ENCODE peak calls at places on chromosomes 3 and 15, in six cellular contexts. One of them, this sample, is unnamed. For H3F3A, the result is how much of the 10 kb centered on the place peaks cover.

GRCh38 chr15:89652666-89653065 is 2.6 kb downstream of the KIF7 start:
- DNase-seq in SK-N-SH: no peak
- DNase-seq in GM23338: no peak
- DNase-seq in neural progenitor cell: no peak
- DNase-seq in GM23248: no peak
- DNase-seq in PC-3: no peak
- DNase-seq in this sample: no peak

GRCh38 chr15:95680693-95681092 is 649.8 kb upstream of the NR2F2 start:
- DNase-seq in SK-N-SH: no peak
- DNase-seq in GM23338: no peak
- DNase-seq in neural progenitor cell: no peak
- DNase-seq in GM23248: no peak
- DNase-seq in PC-3: no peak
- DNase-seq in this sample: no peak

GRCh38 chr15:69265347-69265955 is 33.3 kb upstream of the PAQR5 start:
- DNase-seq in SK-N-SH: no peak
- DNase-seq in GM23338: peak
- DNase-seq in neural progenitor cell: peak
- DNase-seq in GM23248: peak
- DNase-seq in PC-3: peak
- DNase-seq in this sample: no peak

GRCh38 chr15:87219650-87220615 is 1036.6 kb downstream of the NTRK3 start:
- DNase-seq in SK-N-SH: no peak
- DNase-seq in GM23338: no peak
- DNase-seq in neural progenitor cell: no peak
- DNase-seq in GM23248: no peak
- DNase-seq in PC-3: peak
- DNase-seq in this sample: peak

GRCh38 chr3:38029400-38030125 is at the start of gene PLCD1:
- DNase-seq in SK-N-SH: peak
- DNase-seq in GM23338: peak
- DNase-seq in neural progenitor cell: peak
- DNase-seq in GM23248: peak
- DNase-seq in PC-3: no peak
- DNase-seq in this sample: no peak

GRCh38 chr3:89025185-89025584 is 82.2 kb upstream of the EPHA3 start:
- DNase-seq in SK-N-SH: no peak
- DNase-seq in GM23338: no peak
- DNase-seq in neural progenitor cell: peak
- DNase-seq in GM23248: peak
- DNase-seq in PC-3: peak
- DNase-seq in this sample: no peak

GRCh38 chr3:161508852-161509477 is 12.4 kb downstream of the OTOL1 start:
- DNase-seq in SK-N-SH: peak
- DNase-seq in GM23338: peak
- DNase-seq in neural progenitor cell: no peak
- DNase-seq in GM23248: peak
- DNase-seq in PC-3: peak
- DNase-seq in this sample: no peak

GRCh38 chr3:16427309-16427965 is 86.1 kb downstream of the RFTN1 start:
- DNase-seq in SK-N-SH: no peak
- DNase-seq in GM23338: no peak
- DNase-seq in neural progenitor cell: no peak
- DNase-seq in GM23248: peak
- DNase-seq in PC-3: peak
- DNase-seq in this sample: no peak

GRCh38 chr3:159191454-159191853 is 389.6 kb downstream of the MFSD1 start:
- DNase-seq in SK-N-SH: no peak
- DNase-seq in GM23338: no peak
- DNase-seq in neural progenitor cell: no peak
- DNase-seq in GM23248: peak
- DNase-seq in PC-3: peak
- DNase-seq in this sample: peak

GRCh38 chr3:124092811-124093210 is 100.9 kb upstream of the ROPN1 start:
- DNase-seq in SK-N-SH: no peak
- DNase-seq in GM23338: peak
- DNase-seq in neural progenitor cell: no peak
- DNase-seq in GM23248: no peak
- DNase-seq in PC-3: no peak
- DNase-seq in this sample: no peak

GRCh38 chr3:142925140-142925539 is 36.3 kb upstream of the PCOLCE2 start:
- DNase-seq in SK-N-SH: no peak
- DNase-seq in GM23338: no peak
- DNase-seq in neural progenitor cell: no peak
- DNase-seq in GM23248: no peak
- DNase-seq in PC-3: no peak
- DNase-seq in this sample: no peak

GRCh38 chr3:61564405-61565059 is 3.2 kb downstream of the PTPRG start:
- DNase-seq in SK-N-SH: peak
- DNase-seq in GM23338: peak
- DNase-seq in neural progenitor cell: peak
- DNase-seq in GM23248: peak
- DNase-seq in PC-3: no peak
- DNase-seq in this sample: peak

GRCh38 chr15:57323806-57324589 is 52.3 kb upstream of the CGNL1 start:
- DNase-seq in SK-N-SH: peak
- DNase-seq in GM23338: peak
- DNase-seq in neural progenitor cell: peak
- DNase-seq in GM23248: no peak
- DNase-seq in PC-3: peak
- DNase-seq in this sample: peak

GRCh38 chr3:181700168-181701087 is 11.3 kb upstream of the SOX2 start:
- DNase-seq in SK-N-SH: peak
- DNase-seq in GM23338: peak
- DNase-seq in neural progenitor cell: peak
- DNase-seq in GM23248: peak
- DNase-seq in PC-3: peak
- DNase-seq in this sample: peak

GRCh38 chr3:114221165-114221880 is 16.1 kb downstream of the ZNF80 start:
- DNase-seq in SK-N-SH: no peak
- DNase-seq in GM23338: no peak
- DNase-seq in neural progenitor cell: no peak
- DNase-seq in GM23248: no peak
- DNase-seq in PC-3: no peak
- DNase-seq in this sample: no peak

GRCh38 chr3:99602183-99602582 is 36.2 kb upstream of the COL8A1 start:
- DNase-seq in SK-N-SH: no peak
- DNase-seq in GM23338: no peak
- DNase-seq in neural progenitor cell: no peak
- DNase-seq in GM23248: no peak
- DNase-seq in PC-3: no peak
- DNase-seq in this sample: no peak

GRCh38 chr3:126746395-126747177 is 42.5 kb downstream of the CHCHD6 start:
- DNase-seq in SK-N-SH: peak
- DNase-seq in GM23338: no peak
- DNase-seq in neural progenitor cell: no peak
- DNase-seq in GM23248: peak
- DNase-seq in PC-3: peak
- DNase-seq in this sample: peak

GRCh38 chr3:152298393-152299242 is 29.9 kb downstream of the MBNL1 start:
- DNase-seq in SK-N-SH: peak
- DNase-seq in GM23338: no peak
- DNase-seq in neural progenitor cell: peak
- DNase-seq in GM23248: peak
- DNase-seq in PC-3: peak
- DNase-seq in this sample: peak

GRCh38 chr3:54777141-54777540 is 150.7 kb downstream of the LRTM1 start:
- DNase-seq in SK-N-SH: no peak
- DNase-seq in GM23338: no peak
- DNase-seq in neural progenitor cell: no peak
- DNase-seq in GM23248: peak
- DNase-seq in PC-3: no peak
- DNase-seq in this sample: no peak

GRCh38 chr3:45751537-45752242 is 44.6 kb downstream of the SLC6A20 start:
- DNase-seq in SK-N-SH: no peak
- DNase-seq in GM23338: no peak
- DNase-seq in neural progenitor cell: no peak
- DNase-seq in GM23248: peak
- DNase-seq in PC-3: no peak
- DNase-seq in this sample: no peak

GRCh38 chr15:45439521-45439931 is 61.2 kb upstream of the GATM start:
- DNase-seq in SK-N-SH: no peak
- DNase-seq in GM23338: no peak
- DNase-seq in neural progenitor cell: no peak
- DNase-seq in GM23248: no peak
- DNase-seq in PC-3: no peak
- DNase-seq in this sample: no peak

GRCh38 chr3:37291275-37291700 is 116.9 kb upstream of the LRRFIP2 start:
- DNase-seq in SK-N-SH: no peak
- DNase-seq in GM23338: no peak
- DNase-seq in neural progenitor cell: no peak
- DNase-seq in GM23248: peak
- DNase-seq in PC-3: peak
- DNase-seq in this sample: no peak

GRCh38 chr3:134618473-134618860 is 32.4 kb downstream of the KY start:
- DNase-seq in SK-N-SH: peak
- DNase-seq in GM23338: no peak
- DNase-seq in neural progenitor cell: no peak
- DNase-seq in GM23248: no peak
- DNase-seq in PC-3: no peak
- DNase-seq in this sample: no peak

GRCh38 chr3:114939920-114940319 is 207.2 kb downstream of the ZBTB20 start:
- DNase-seq in SK-N-SH: no peak
- DNase-seq in GM23338: no peak
- DNase-seq in neural progenitor cell: no peak
- DNase-seq in GM23248: no peak
- DNase-seq in PC-3: no peak
- DNase-seq in this sample: no peak

GRCh38 chr3:108388136-108389132 is 92.1 kb downstream of the HHLA2 start:
- DNase-seq in SK-N-SH: no peak
- DNase-seq in GM23338: no peak
- DNase-seq in neural progenitor cell: no peak
- DNase-seq in GM23248: peak
- DNase-seq in PC-3: no peak
- DNase-seq in this sample: no peak

GRCh38 chr3:88618121-88618645 is 468.4 kb downstream of the C3orf38 start:
- DNase-seq in SK-N-SH: no peak
- DNase-seq in GM23338: no peak
- DNase-seq in neural progenitor cell: no peak
- DNase-seq in GM23248: no peak
- DNase-seq in PC-3: no peak
- DNase-seq in this sample: no peak

GRCh38 chr3:12629560-12629959 is 34.4 kb downstream of the RAF1 start:
- DNase-seq in SK-N-SH: peak
- DNase-seq in GM23338: no peak
- DNase-seq in neural progenitor cell: no peak
- DNase-seq in GM23248: peak
- DNase-seq in PC-3: peak
- DNase-seq in this sample: no peak

GRCh38 chr3:187745201-187746058 is at the start of gene BCL6:
- DNase-seq in SK-N-SH: peak
- DNase-seq in GM23338: peak
- DNase-seq in neural progenitor cell: peak
- DNase-seq in GM23248: peak
- DNase-seq in PC-3: peak
- DNase-seq in this sample: peak
- H3F3A ChIP-seq in SK-N-SH: under half
- H3F3A ChIP-seq in GM23338: under half
- H3F3A ChIP-seq in neural progenitor cell: under half
- H3F3A ChIP-seq in GM23248: under half
- H3F3A ChIP-seq in PC-3: under half
- H3F3A ChIP-seq in this sample: under half

GRCh38 chr15:74193905-74194304 is 8.7 kb downstream of the STRA6 start:
- DNase-seq in SK-N-SH: no peak
- DNase-seq in GM23338: no peak
- DNase-seq in neural progenitor cell: no peak
- DNase-seq in GM23248: no peak
- DNase-seq in PC-3: no peak
- DNase-seq in this sample: no peak
- H3K4me2 ChIP-seq in SK-N-SH: peak
- H3K4me2 ChIP-seq in GM23338: no peak
- H3K4me2 ChIP-seq in neural progenitor cell: no peak
- H3K4me2 ChIP-seq in GM23248: no peak
- H3K4me2 ChIP-seq in PC-3: peak
- H3K4me2 ChIP-seq in this sample: peak

GRCh38 chr3:129100274-129100673 is 21.3 kb downstream of the RAB43 start:
- DNase-seq in SK-N-SH: no peak
- DNase-seq in GM23338: no peak
- DNase-seq in neural progenitor cell: no peak
- DNase-seq in GM23248: no peak
- DNase-seq in PC-3: no peak
- DNase-seq in this sample: no peak
- H3F3A ChIP-seq in SK-N-SH: under half
- H3F3A ChIP-seq in GM23338: under half
- H3F3A ChIP-seq in neural progenitor cell: under half
- H3F3A ChIP-seq in GM23248: under half
- H3F3A ChIP-seq in PC-3: under half
- H3F3A ChIP-seq in this sample: under half

DNA sequence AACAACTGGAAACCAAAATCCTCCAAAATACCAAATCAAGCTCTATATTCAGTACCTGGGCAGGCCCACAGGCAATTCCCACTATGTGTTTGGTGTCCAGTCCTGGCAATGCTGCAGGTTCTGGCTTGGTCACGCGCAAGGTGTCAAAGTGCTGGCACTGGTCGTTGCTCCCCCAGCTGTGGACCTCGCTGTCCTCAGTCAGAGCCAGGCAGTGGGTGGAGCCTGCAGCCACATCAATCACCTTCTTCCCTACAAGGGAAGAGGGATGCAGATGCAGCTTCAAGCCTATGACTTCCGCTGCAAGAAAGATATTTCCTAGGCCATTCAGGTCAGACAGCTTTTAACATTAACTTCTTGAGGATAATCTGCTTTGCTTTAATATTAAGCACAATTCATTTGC is 61.3 kb downstream of the HERC2 start:
- DNase-seq in SK-N-SH: no peak
- DNase-seq in GM23338: peak
- DNase-seq in neural progenitor cell: peak
- DNase-seq in GM23248: no peak
- DNase-seq in PC-3: no peak
- DNase-seq in this sample: no peak
- H3K4me2 ChIP-seq in SK-N-SH: no peak
- H3K4me2 ChIP-seq in GM23338: no peak
- H3K4me2 ChIP-seq in neural progenitor cell: no peak
- H3K4me2 ChIP-seq in GM23248: no peak
- H3K4me2 ChIP-seq in PC-3: no peak
- H3K4me2 ChIP-seq in this sample: no peak

DNA sequence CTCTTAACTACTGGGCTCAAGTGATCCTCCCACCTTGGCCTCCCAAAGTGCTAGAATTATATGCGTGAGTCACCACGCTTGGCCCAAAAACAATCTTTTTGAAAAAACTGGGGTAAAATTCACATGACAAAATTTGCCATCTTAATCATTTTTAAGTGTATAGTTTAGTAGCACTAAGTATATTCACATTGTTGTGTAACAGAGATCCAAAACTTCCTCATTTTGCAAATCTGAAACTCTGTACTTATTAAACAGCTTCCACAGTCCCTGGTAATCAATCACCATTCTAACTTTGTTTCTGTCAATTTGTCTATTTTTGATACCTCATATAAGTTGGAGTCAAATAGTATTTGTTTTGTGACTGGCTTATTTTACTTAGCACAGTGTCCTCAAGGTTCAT is 5.2 kb downstream of the SNX1 start:
- DNase-seq in SK-N-SH: no peak
- DNase-seq in GM23338: no peak
- DNase-seq in neural progenitor cell: no peak
- DNase-seq in GM23248: no peak
- DNase-seq in PC-3: no peak
- DNase-seq in this sample: no peak
- H3F3A ChIP-seq in SK-N-SH: under half
- H3F3A ChIP-seq in GM23338: under half
- H3F3A ChIP-seq in neural progenitor cell: under half
- H3F3A ChIP-seq in GM23248: under half
- H3F3A ChIP-seq in PC-3: under half
- H3F3A ChIP-seq in this sample: under half

This sample was measured in PC-9.